ENCODE peak calls at places on chromosomes 6 and 20, in seven cellular contexts. B is suprapubic skin; E is cardiac septum; A is M059J; N is activated naive CD8-positive, alpha-beta T cell treated with anti-CD3 and anti-CD28 coated beads, Interleukin-2, amount 50 U/mL, for 24 hours; V is SW480; P is activated CD8-positive, alpha-beta memory T cell treated with anti-CD3 and anti-CD28 coated beads for 4 hours. I is an unnamed sample.

GRCh38 chr6:31898200-31899011 is 908 bp upstream of the EHMT2 start:
- DNase-seq in B (no peak), P (no peak), E (no peak), V (peak), N (peak), A (peak), I (no peak)

GRCh38 chr6:21592953-21593352 is 598 bp upstream of the SOX4 start:
- DNase-seq in A (no peak), N (no peak), P (no peak), B (no peak), E (no peak), V (no peak), I (no peak)

GRCh38 chr6:134519456-134519855 is 201.5 kb upstream of the SGK1 start:
- DNase-seq in P (no peak), V (no peak), N (peak), A (no peak), E (no peak), B (no peak), I (no peak)

GRCh38 chr20:11261533-11262000 is 587.8 kb upstream of the JAG1 start:
- DNase-seq in N (no peak), P (no peak), B (no peak), A (peak), V (no peak), E (no peak), I (no peak)

GRCh38 chr6:24428615-24429014 is 25.9 kb downstream of the MRS2 start:
- DNase-seq in V (no peak), E (no peak), B (no peak), P (no peak), N (no peak), A (peak), I (no peak)

GRCh38 chr6:137277971-137278602 is 58.9 kb upstream of the IFNGR1 start:
- DNase-seq in N (no peak), B (no peak), E (no peak), A (peak), P (no peak), V (peak), I (no peak)

GRCh38 chr20:32709528-32710121 is 33.6 kb downstream of the COMMD7 start:
- DNase-seq in B (no peak), N (no peak), P (no peak), E (no peak), V (no peak), A (peak), I (no peak)

GRCh38 chr20:24584538-24585356 is 115.3 kb downstream of the SYNDIG1 start:
- DNase-seq in B (no peak), N (no peak), E (no peak), V (no peak), A (peak), P (no peak), I (no peak)

GRCh38 chr20:20455945-20456344 is 88.0 kb downstream of the INSM1 start:
- DNase-seq in V (no peak), P (no peak), B (no peak), N (no peak), A (no peak), E (no peak), I (no peak)

GRCh38 chr20:2797136-2797983 is 3.1 kb downstream of the CPXM1 start:
- DNase-seq in P (no peak), E (no peak), N (no peak), V (no peak), A (no peak), B (no peak), I (no peak)

GRCh38 chr20:24194133-24194532 is 205.6 kb upstream of the GGTLC1 start:
- DNase-seq in B (no peak), P (no peak), N (no peak), E (no peak), V (peak), A (peak), I (no peak)

GRCh38 chr6:43729537-43729936 is 40.5 kb upstream of the VEGFA start:
- DNase-seq in E (peak), V (no peak), B (peak), A (no peak), N (no peak), P (no peak), I (peak)

GRCh38 chr6:74940211-74940610 is 265.6 kb downstream of the COL12A1 start:
- DNase-seq in E (no peak), B (no peak), N (no peak), V (no peak), A (no peak), P (no peak), I (no peak)

GRCh38 chr20:51554538-51555165 is 12.1 kb upstream of the NFATC2 start:
- DNase-seq in V (no peak), B (no peak), N (no peak), P (no peak), E (no peak), A (peak), I (no peak)

GRCh38 chr6:26571592-26572296 is 25.0 kb upstream of the ABT1 start:
- DNase-seq in N (peak), V (peak), P (no peak), B (no peak), E (no peak), A (peak), I (no peak)

GRCh38 chr6:11773013-11773412 is 5.6 kb downstream of the ADTRP start:
- DNase-seq in V (no peak), E (no peak), B (no peak), N (no peak), P (no peak), A (no peak), I (no peak)

GRCh38 chr6:34491091-34491430 is 25.2 kb downstream of the PACSIN1 start:
- DNase-seq in N (no peak), V (no peak), P (no peak), B (no peak), E (peak), A (peak), I (no peak)

GRCh38 chr20:25246182-25246943 is 1.5 kb upstream of the PYGB start:
- DNase-seq in B (no peak), N (no peak), A (no peak), P (no peak), E (no peak), V (no peak), I (no peak)

GRCh38 chr20:38889792-38890496 is 36.3 kb upstream of the FAM83D start:
- DNase-seq in N (no peak), P (no peak), A (no peak), E (no peak), V (no peak), B (no peak), I (no peak)

GRCh38 chr6:100918152-100918551 is 37.0 kb upstream of the ASCC3 start:
- DNase-seq in B (no peak), A (no peak), E (no peak), N (no peak), P (no peak), V (no peak), I (no peak)

GRCh38 chr6:20833881-20834515 is 299.7 kb downstream of the CDKAL1 start:
- DNase-seq in B (no peak), V (no peak), A (no peak), P (no peak), N (no peak), E (no peak), I (no peak)

GRCh38 chr20:53454675-53455276 is 138.9 kb downstream of the ZNF217 start:
- DNase-seq in V (no peak), B (no peak), P (no peak), E (no peak), A (no peak), N (no peak), I (no peak)

GRCh38 chr6:111566873-111567517 is 38.7 kb downstream of the TRAF3IP2 start:
- DNase-seq in P (no peak), V (no peak), N (no peak), A (no peak), E (no peak), B (no peak), I (no peak)

GRCh38 chr20:57690525-57690924 is 19.3 kb downstream of the PMEPA1 start:
- DNase-seq in V (no peak), E (no peak), B (no peak), A (no peak), P (no peak), N (no peak), I (no peak)

GRCh38 chr6:46626228-46626909 is 26.2 kb downstream of the CYP39A1 start:
- DNase-seq in B (no peak), P (no peak), N (no peak), A (peak), E (no peak), V (peak), I (no peak)

GRCh38 chr20:43209831-43210230 is 20.1 kb upstream of the PTPRT start:
- DNase-seq in V (no peak), P (no peak), N (no peak), E (no peak), A (no peak), B (no peak), I (no peak)

GRCh38 chr20:14948416-14948815 is 611.0 kb upstream of the FLRT3 start:
- DNase-seq in B (no peak), E (no peak), N (no peak), V (no peak), A (no peak), P (no peak), I (no peak)

GRCh38 chr20:20593447-20594170 is 118.8 kb downstream of the RALGAPA2 start:
- DNase-seq in A (peak), V (peak), P (no peak), B (no peak), N (peak), E (no peak), I (no peak)

GRCh38 chr20:36499723-36500501 is 41.4 kb upstream of the MYL9 start:
- DNase-seq in B (no peak), E (no peak), N (no peak), P (no peak), A (peak), V (no peak), I (peak)

GRCh38 chr6:77463308-77463880 is at the start of gene HTR1B:
- DNase-seq in N (no peak), V (no peak), P (no peak), A (no peak), B (no peak), E (no peak), I (peak)

GRCh38 chr6:155100591-155100990 is 105.5 kb downstream of the TIAM2 start:
- DNase-seq in V (no peak), A (no peak), E (no peak), B (no peak), N (no peak), P (no peak), I (no peak)

GRCh38 chr6:6893701-6894100 is 214.1 kb upstream of the RREB1 start:
- DNase-seq in E (no peak), V (no peak), B (no peak), N (no peak), A (peak), P (no peak), I (no peak)